ENCODE peak calls at places on chromosomes 12 and 14, in eight cellular contexts. W is CD4-positive, alpha-beta T cell; O is H1; P is endodermal cell; Z is colonic mucosa; R is Peyer's patch; G is heart left ventricle; Q is type B pancreatic cell. X is an unnamed sample.

GRCh38 chr12:115710104-115710564 is 567.4 kb downstream of the MED13L start:
- DNase-seq in Z (peak), Q (no peak), W (no peak), G (peak), P (peak), O (no peak), R (no peak), X (peak)

GRCh38 chr12:10065241-10065640 is 33.5 kb downstream of the CLEC1A start:
- DNase-seq in O (no peak), R (no peak), G (no peak), W (no peak), P (no peak), Z (no peak), Q (no peak), X (no peak)

GRCh38 chr14:99527427-99528076 is 46.3 kb downstream of the CCNK start:
- DNase-seq in W (no peak), G (no peak), R (no peak), Q (no peak), O (no peak), P (no peak), Z (no peak), X (no peak)

GRCh38 chr14:22557846-22558220 is 31.2 kb downstream of the DAD1 start:
- DNase-seq in O (no peak), Z (no peak), G (no peak), P (no peak), Q (no peak), W (no peak), R (no peak), X (no peak)

GRCh38 chr14:104819361-104819771 is 18.5 kb downstream of the ZBTB42 start:
- DNase-seq in R (peak), Q (no peak), Z (peak), G (peak), W (no peak), O (no peak), P (peak), X (peak)

GRCh38 chr14:80959448-80960006 is 4.1 kb downstream of the TSHR start:
- DNase-seq in O (no peak), G (no peak), R (peak), Z (peak), W (no peak), Q (no peak), P (no peak), X (no peak)

GRCh38 chr14:38409081-38409705 is 153.3 kb upstream of the CLEC14A start:
- DNase-seq in R (no peak), W (no peak), P (no peak), Q (no peak), Z (no peak), G (no peak), O (no peak), X (no peak)

GRCh38 chr12:5197127-5197526 is 153.4 kb downstream of the KCNA5 start:
- DNase-seq in G (no peak), W (no peak), P (no peak), Z (no peak), Q (no peak), R (no peak), O (no peak), X (no peak)

GRCh38 chr14:58166005-58166983 is 14.3 kb upstream of the ARMH4 start:
- DNase-seq in Z (peak), Q (peak), W (peak), R (peak), O (peak), P (peak), G (peak), X (peak)

GRCh38 chr12:24133385-24133784 is 183.9 kb upstream of the SOX5 start:
- DNase-seq in P (peak), O (peak), G (no peak), Z (no peak), Q (no peak), W (no peak), R (no peak), X (no peak)

GRCh38 chr12:92029136-92029535 is 116.5 kb downstream of the BTG1 start:
- DNase-seq in R (no peak), O (no peak), P (no peak), Z (no peak), Q (no peak), G (no peak), W (no peak), X (no peak)

GRCh38 chr12:113537751-113538087 is 66.0 kb upstream of the LHX5 start:
- DNase-seq in Z (no peak), P (no peak), G (no peak), R (no peak), W (no peak), O (no peak), Q (no peak), X (no peak)

GRCh38 chr14:105397350-105397931 is 897 bp upstream of the TEX22 start:
- DNase-seq in Q (no peak), G (peak), P (no peak), W (no peak), O (no peak), Z (no peak), R (no peak), X (no peak)

GRCh38 chr12:76914102-76914859 is 35.5 kb upstream of the CSRP2 start:
- DNase-seq in Z (no peak), G (no peak), W (no peak), P (no peak), Q (no peak), R (no peak), O (no peak), X (no peak)

GRCh38 chr12:76002598-76003262 is 28.8 kb downstream of the PHLDA1 start:
- DNase-seq in W (no peak), Q (no peak), P (no peak), G (no peak), O (no peak), Z (no peak), R (no peak), X (no peak)

GRCh38 chr12:18470251-18470650 is 208.9 kb downstream of the PIK3C2G start:
- DNase-seq in Z (no peak), O (no peak), G (no peak), W (no peak), R (no peak), Q (no peak), P (no peak), X (no peak)

GRCh38 chr14:22780941-22781605 is 14.6 kb downstream of the OXA1L start:
- DNase-seq in Z (no peak), Q (no peak), P (no peak), G (no peak), W (no peak), O (no peak), R (no peak), X (no peak)

GRCh38 chr12:8453796-8454195 is 2.0 kb upstream of the CLEC6A start:
- DNase-seq in Q (no peak), O (no peak), R (no peak), G (no peak), Z (no peak), W (no peak), P (no peak), X (no peak)

GRCh38 chr14:55038708-55039107 is 11.7 kb downstream of the SOCS4 start:
- DNase-seq in G (no peak), W (no peak), Z (no peak), Q (no peak), R (no peak), O (no peak), P (no peak), X (no peak)

GRCh38 chr14:25537846-25538455 is 488.0 kb upstream of the STXBP6 start:
- DNase-seq in R (no peak), G (no peak), P (peak), O (peak), Z (peak), W (no peak), Q (no peak), X (peak)

DNA sequence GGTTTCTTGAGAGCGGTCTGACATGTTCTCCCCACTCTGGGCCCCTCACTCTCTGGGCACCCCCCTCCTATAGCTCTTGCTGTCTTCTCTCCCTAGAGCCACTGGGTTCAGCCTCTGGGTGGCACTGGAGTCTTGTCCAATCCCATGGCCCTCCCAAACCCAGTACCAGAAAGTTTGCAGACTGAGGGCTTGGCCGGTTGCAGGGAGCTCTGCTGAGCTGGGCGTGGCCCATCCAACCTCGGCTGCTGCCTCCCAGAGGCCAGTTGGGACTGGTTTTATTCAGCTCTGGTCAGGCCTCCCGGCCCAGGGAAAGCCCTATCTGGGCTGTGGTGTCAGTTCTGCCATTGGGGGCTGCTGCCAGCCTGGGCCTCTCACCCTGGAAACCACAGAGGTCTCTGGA is 37.9 kb downstream of the ISCA2 start:
- DNase-seq in Z (peak), P (peak), R (no peak), G (no peak), Q (no peak), W (no peak), O (peak), X (peak)
- TF ChIP-seq CTCF in Z (no peak), P (peak), R (no peak), G (peak), Q (no peak), W (no peak), O (peak), X (peak)

GRCh38 chr12:85325452-85325851 is 45.4 kb downstream of the ALX1 start:
- DNase-seq in W (no peak), O (no peak), Z (no peak), R (no peak), G (no peak), P (no peak), Q (no peak), X (no peak)

GRCh38 chr12:85322715-85323114 is 42.7 kb downstream of the ALX1 start:
- DNase-seq in R (no peak), P (no peak), G (no peak), W (no peak), Z (no peak), O (no peak), Q (no peak), X (no peak)
- TF ChIP-seq CTCF in R (no peak), P (no peak), G (no peak), W (no peak), Z (no peak), O (no peak), Q (no peak), X (no peak)

DNA sequence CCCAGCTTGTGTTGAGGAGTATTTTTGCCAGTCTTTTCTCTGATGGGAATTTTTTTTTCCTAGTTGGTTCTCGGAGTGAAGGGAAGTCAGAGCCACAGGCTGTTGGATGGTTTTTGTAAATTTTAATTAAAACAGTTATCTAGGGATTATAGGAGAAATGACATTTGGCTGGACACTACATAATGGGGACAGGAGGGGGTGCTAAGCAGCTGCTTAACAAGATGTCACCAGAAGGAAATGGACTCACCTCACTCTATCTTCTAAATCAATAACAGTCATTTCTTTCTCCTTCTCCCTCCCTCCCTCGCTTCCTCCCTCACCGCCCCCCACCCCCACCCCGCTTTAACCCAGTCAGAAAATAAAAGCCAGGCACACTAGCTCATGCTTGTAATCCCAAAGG is 93.4 kb upstream of the TMEM233 start:
- DNase-seq in P (no peak), O (no peak), Z (no peak), R (no peak), G (no peak), W (no peak), Q (no peak), X (no peak)
- TF ChIP-seq CTCF in P (peak), O (peak), Z (no peak), R (no peak), G (no peak), W (no peak), Q (no peak), X (no peak)

GRCh38 chr12:121858662-121859572 is at the start of gene HPD:
- DNase-seq in Z (peak), O (no peak), W (no peak), G (peak), P (peak), R (peak), Q (no peak), X (peak)

GRCh38 chr12:121861549-121862254 is 3.0 kb upstream of the HPD start:
- DNase-seq in R (no peak), W (no peak), Q (no peak), G (no peak), O (no peak), P (no peak), Z (no peak), X (peak)

GRCh38 chr12:121858318-121858661 is 369 bp downstream of the HPD start:
- DNase-seq in R (no peak), Q (no peak), Z (no peak), W (no peak), O (no peak), G (no peak), P (no peak), X (no peak)

GRCh38 chr12:121857322-121858246 is 1.1 kb downstream of the HPD start:
- DNase-seq in W (no peak), Q (no peak), G (no peak), R (no peak), O (no peak), Z (no peak), P (peak), X (no peak)

GRCh38 chr12:121860257-121860656 is 1.6 kb upstream of the HPD start:
- DNase-seq in O (no peak), Q (no peak), R (no peak), Z (no peak), W (no peak), P (peak), G (no peak), X (no peak)
- TF ChIP-seq CTCF in O (no peak), Q (no peak), R (no peak), Z (no peak), W (no peak), P (peak), G (no peak), X (no peak)

GRCh38 chr12:40039598-40039997 is 66.3 kb downstream of the SLC2A13 start:
- DNase-seq in W (no peak), Z (no peak), P (no peak), O (no peak), R (no peak), Q (no peak), G (no peak), X (no peak)
- TF ChIP-seq CTCF in W (no peak), Z (no peak), P (no peak), O (no peak), R (no peak), Q (no peak), G (no peak), X (no peak)

GRCh38 chr12:107320031-107320928 is 226.9 kb upstream of the CRY1 start:
- DNase-seq in O (peak), P (peak), G (peak), W (peak), Z (peak), R (peak), Q (peak), X (peak)

GRCh38 chr12:107318554-107318803 is 225.1 kb upstream of the CRY1 start:
- DNase-seq in R (no peak), P (no peak), Q (peak), O (no peak), G (no peak), Z (no peak), W (no peak), X (no peak)

GRCh38 chr12:107318804-107319535 is 225.6 kb upstream of the CRY1 start:
- DNase-seq in R (peak), G (no peak), P (peak), Q (peak), Z (no peak), O (peak), W (peak), X (peak)

GRCh38 chr12:107319536-107320030 is 226.2 kb upstream of the CRY1 start:
- DNase-seq in Q (no peak), Z (no peak), O (no peak), G (no peak), W (peak), R (no peak), P (no peak), X (peak)

GRCh38 chr12:107317751-107318553 is 224.6 kb upstream of the CRY1 start:
- DNase-seq in Z (peak), P (peak), W (peak), R (peak), Q (peak), O (peak), G (peak), X (peak)
- TF ChIP-seq CTCF in Z (peak), P (peak), W (peak), R (peak), Q (peak), O (peak), G (no peak), X (peak)

GRCh38 chr12:94753071-94753779 is 102.9 kb upstream of the TMCC3 start:
- DNase-seq in Z (no peak), O (no peak), W (no peak), P (peak), G (no peak), Q (no peak), R (no peak), X (no peak)
- TF ChIP-seq CTCF in Z (no peak), O (peak), W (no peak), P (peak), G (no peak), Q (no peak), R (no peak), X (no peak)

GRCh38 chr12:124939428-124940142 is 25.1 kb upstream of the UBC start:
- DNase-seq in O (peak), W (peak), Q (peak), P (peak), G (peak), R (peak), Z (peak), X (peak)
- TF ChIP-seq CTCF in O (no peak), W (no peak), Q (peak), P (no peak), G (no peak), R (peak), Z (no peak), X (no peak)

GRCh38 chr12:123085730-123086487 is 65.0 kb downstream of the PITPNM2 start:
- DNase-seq in Q (no peak), G (peak), W (no peak), Z (no peak), P (no peak), O (no peak), R (peak), X (no peak)
- TF ChIP-seq CTCF in Q (no peak), G (peak), W (no peak), Z (no peak), P (no peak), O (no peak), R (peak), X (no peak)

DNA sequence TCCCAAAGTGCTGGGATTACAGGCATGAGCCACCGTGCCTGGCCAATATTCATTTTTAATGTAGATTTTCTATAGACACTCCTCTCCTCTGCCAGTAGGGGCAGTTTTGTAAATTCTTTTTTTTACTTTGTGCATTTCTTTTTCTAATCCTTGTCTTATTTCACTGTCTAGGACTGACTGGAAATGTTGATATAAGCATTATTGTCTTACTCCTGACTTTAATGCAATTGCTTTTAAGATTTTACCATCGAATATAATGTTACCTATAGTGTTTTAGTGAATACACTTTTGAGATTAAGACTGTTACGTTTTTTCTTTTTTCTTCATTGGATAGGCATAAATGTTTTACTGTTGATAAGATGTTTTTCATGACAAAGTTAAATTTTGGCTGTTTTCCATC is 35.4 kb upstream of the EMP1 start:
- DNase-seq in W (no peak), P (no peak), Z (no peak), O (no peak), R (no peak), Q (no peak), G (no peak), X (no peak)
- TF ChIP-seq CTCF in W (no peak), P (peak), Z (peak), O (peak), R (peak), Q (peak), G (peak), X (peak)

X was measured in hepatocyte.